ENCODE peak calls at places on chromosomes 13 and 19, in nine cellular contexts. A is breast epithelium, S is ovary, Y is uterus, W is IMR-90, I is right lobe of liver, X is stomach, Q is suprapubic skin, K is H1. T is an unnamed sample. For H3K4me1, the result is how much of the 10 kb centered on the place peaks cover.

GRCh38 chr13:101612736-101613135 is 160.3 kb downstream of the ITGBL1 start:
- DNase-seq in A (no peak), S (no peak), Y (no peak), W (no peak), I (no peak), X (no peak), Q (no peak), K (no peak), T (no peak)

GRCh38 chr19:19043881-19044280 is 10.5 kb downstream of the ARMC6 start:
- DNase-seq in A (no peak), S (no peak), Y (no peak), W (no peak), I (no peak), X (no peak), Q (no peak), K (no peak), T (no peak)

GRCh38 chr13:20127263-20127562 is 33.6 kb downstream of the GJA3 start:
- DNase-seq in A (no peak), S (no peak), Y (no peak), W (no peak), I (no peak), X (no peak), Q (no peak), K (no peak), T (no peak)

GRCh38 chr13:99314640-99315176 is 7.5 kb upstream of the GPR183 start:
- DNase-seq in A (no peak), S (no peak), Y (no peak), W (peak), I (no peak), X (no peak), Q (no peak), K (no peak), T (no peak)

GRCh38 chr19:46373573-46374359 is 26.9 kb downstream of the PPP5C start:
- DNase-seq in A (peak), S (no peak), Y (no peak), W (peak), I (peak), X (peak), Q (peak), K (peak), T (peak)

GRCh38 chr13:48726711-48727110 is 73.0 kb downstream of the CYSLTR2 start:
- DNase-seq in A (no peak), S (no peak), Y (no peak), W (no peak), I (no peak), X (no peak), Q (no peak), K (no peak), T (peak)

GRCh38 chr13:59877933-59878332 is 285.8 kb downstream of the DIAPH3 start:
- DNase-seq in A (no peak), S (no peak), Y (no peak), W (peak), I (no peak), X (no peak), Q (no peak), K (no peak), T (no peak)

GRCh38 chr19:12720851-12721655 is 2.7 kb downstream of the TNPO2 start:
- DNase-seq in A (no peak), S (peak), Y (no peak), W (no peak), I (peak), X (no peak), Q (no peak), K (peak), T (peak)

GRCh38 chr13:36549771-36550170 is 117.5 kb downstream of the CCNA1 start:
- DNase-seq in A (no peak), S (no peak), Y (no peak), W (no peak), I (no peak), X (no peak), Q (no peak), K (no peak), T (no peak)

GRCh38 chr19:43784251-43784980 is 3.6 kb upstream of the KCNN4 start:
- DNase-seq in A (no peak), S (no peak), Y (no peak), W (peak), I (no peak), X (peak), Q (no peak), K (no peak), T (peak)

GRCh38 chr19:42293539-42293938 is 8.4 kb upstream of the PRR19 start:
- DNase-seq in A (no peak), S (no peak), Y (no peak), W (no peak), I (peak), X (no peak), Q (no peak), K (peak), T (no peak)

GRCh38 chr13:93818345-93818744 is 591.7 kb downstream of the GPC6 start:
- DNase-seq in A (no peak), S (no peak), Y (no peak), W (no peak), I (no peak), X (no peak), Q (no peak), K (no peak), T (no peak)

GRCh38 chr13:98413796-98414195 is 163.1 kb downstream of the STK24 start:
- DNase-seq in A (no peak), S (no peak), Y (no peak), W (no peak), I (no peak), X (no peak), Q (no peak), K (no peak), T (no peak)

GRCh38 chr19:19120308-19121156 is 17.7 kb downstream of the TMEM161A start:
- DNase-seq in A (no peak), S (peak), Y (peak), W (peak), I (peak), X (peak), Q (no peak), K (peak), T (peak)

GRCh38 chr13:36981156-36981743 is 17.9 kb downstream of the ALG5 start:
- DNase-seq in A (no peak), S (no peak), Y (no peak), W (peak), I (no peak), X (no peak), Q (no peak), K (no peak), T (no peak)

GRCh38 chr13:24500977-24501376 is 11.6 kb downstream of the PARP4 start:
- DNase-seq in A (no peak), S (no peak), Y (no peak), W (peak), I (no peak), X (no peak), Q (no peak), K (no peak), T (no peak)

GRCh38 chr19:33821871-33822270 is 25.2 kb downstream of the KCTD15 start:
- DNase-seq in A (no peak), S (no peak), Y (no peak), W (no peak), I (no peak), X (no peak), Q (peak), K (peak), T (no peak)

GRCh38 chr13:74715718-74716117 is 581.5 kb upstream of the KLF12 start:
- DNase-seq in A (no peak), S (no peak), Y (no peak), W (no peak), I (no peak), X (no peak), Q (no peak), K (no peak), T (no peak)

GRCh38 chr19:57241181-57241580 is 749 bp downstream of the ZNF805 start:
- DNase-seq in A (no peak), S (no peak), Y (no peak), W (peak), I (no peak), X (no peak), Q (no peak), K (no peak), T (no peak)

GRCh38 chr13:62643007-62643483 is 1227.4 kb upstream of the PCDH20 start:
- DNase-seq in A (no peak), S (no peak), Y (no peak), W (peak), I (no peak), X (no peak), Q (no peak), K (no peak), T (no peak)

GRCh38 chr19:5563941-5564612 is 3.7 kb downstream of the TINCR start:
- DNase-seq in A (no peak), S (no peak), Y (no peak), W (peak), I (no peak), X (no peak), Q (no peak), K (no peak), T (no peak)

DNA sequence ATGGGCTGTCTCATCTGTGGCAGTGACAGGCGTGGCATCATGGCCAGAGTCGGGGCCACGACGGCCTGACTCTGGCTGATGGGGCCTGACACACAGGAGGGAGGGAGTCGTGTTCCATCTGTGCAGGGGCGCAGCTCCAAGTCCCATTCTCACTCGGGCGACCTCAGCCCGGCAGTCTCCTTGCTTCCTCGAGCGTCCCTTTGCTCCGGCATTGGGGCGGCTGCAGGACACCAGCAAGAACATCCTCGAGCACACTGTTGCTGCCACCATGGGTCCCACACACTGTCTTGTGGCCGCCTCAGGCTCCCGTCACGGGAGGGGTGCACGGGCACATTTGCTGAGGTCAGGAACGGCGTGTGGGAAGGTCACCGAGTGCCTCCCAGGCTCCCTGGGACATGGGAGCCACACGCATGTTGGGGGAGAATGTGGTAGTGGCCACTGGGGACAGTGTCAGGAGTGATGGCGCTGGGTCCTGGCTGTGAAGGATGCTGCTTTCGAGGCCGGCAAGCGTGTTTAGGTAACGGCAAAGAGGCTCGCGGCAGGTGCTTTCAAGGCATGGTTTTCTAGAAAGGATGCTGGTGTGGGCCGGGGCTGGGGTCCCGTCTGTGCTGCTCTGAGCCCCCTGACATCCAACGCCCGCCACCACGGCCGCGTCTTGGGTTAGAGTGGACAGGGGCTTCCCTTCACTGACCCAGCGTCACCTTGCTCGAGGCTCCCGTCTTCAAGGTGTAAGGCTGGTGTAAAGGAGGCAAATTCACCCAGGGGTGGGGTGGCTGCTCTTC is 3.4 kb downstream of the IZUMO4 start:
- DNase-seq in A (no peak), S (no peak), Y (no peak), W (no peak), I (peak), X (no peak), Q (no peak), K (no peak), T (no peak)
- TF ChIP-seq POLR2A in A (no peak), S (no peak), Y (no peak), W (no peak), I (no peak), X (no peak), Q (no peak), K (no peak), T (no peak)

DNA sequence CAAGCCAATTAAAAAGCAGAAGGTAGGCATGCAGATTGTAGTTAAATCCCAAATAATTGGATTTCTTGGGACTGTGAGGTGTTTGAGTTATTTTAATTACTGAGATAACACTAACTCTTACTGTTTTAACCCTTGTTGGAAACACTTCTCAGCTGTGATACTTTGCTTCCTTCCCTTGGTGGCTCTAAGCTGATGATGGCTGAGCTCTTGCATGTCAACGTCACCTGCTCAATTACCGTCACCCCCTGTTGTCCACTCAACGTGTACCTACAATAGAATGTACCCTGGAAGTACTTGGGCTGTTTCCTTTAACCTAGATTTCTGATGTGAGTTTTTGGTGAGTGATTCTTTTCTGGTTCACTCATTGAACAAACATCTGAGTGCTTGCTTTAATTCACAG is 303.4 kb downstream of the SLC7A1 start:
- DNase-seq in A (no peak), S (no peak), Y (no peak), W (no peak), I (no peak), X (no peak), Q (no peak), K (no peak), T (no peak)
- H3K4me1 ChIP-seq in A (under half), S (under half), Y (under half), W (under half), I (under half), X (under half), Q (under half), K (under half), T (under half)

GRCh38 chr19:13835791-13836723 is 40.8 kb downstream of the ZSWIM4 start:
- DNase-seq in A (no peak), S (no peak), Y (peak), W (no peak), I (peak), X (no peak), Q (peak), K (no peak), T (peak)
- TF ChIP-seq POLR2A in A (no peak), S (no peak), Y (no peak), W (peak), I (no peak), X (no peak), Q (no peak), K (no peak), T (no peak)

DNA sequence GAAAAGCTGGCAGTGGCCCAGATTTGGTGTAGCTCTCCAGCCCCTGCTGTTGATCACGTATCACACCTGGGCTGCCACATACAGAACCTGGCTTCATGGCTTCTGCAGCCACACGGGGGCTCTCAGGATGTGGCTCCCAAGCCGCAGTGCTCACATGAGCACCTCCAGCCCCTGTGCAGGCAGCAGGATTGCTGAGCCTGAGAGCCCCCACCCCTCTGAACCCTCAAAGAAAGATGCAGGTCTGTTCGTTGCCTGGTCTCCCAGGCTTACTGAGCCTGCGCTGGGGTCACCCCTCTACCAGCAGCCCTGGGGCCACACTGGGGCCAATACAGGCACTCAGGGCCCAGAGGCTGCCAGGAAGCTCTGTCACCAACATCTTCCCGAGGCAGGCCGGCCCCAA is 2.7 kb downstream of the PLEKHF1 start:
- DNase-seq in A (peak), S (no peak), Y (no peak), W (no peak), I (peak), X (peak), Q (no peak), K (no peak), T (peak)
- H3K4me1 ChIP-seq in A (under half), S (under half), Y (under half), W (under half), I (under half), X (half or more), Q (half or more), K (under half), T (under half)

GRCh38 chr19:30927705-30928104 is 421.5 kb downstream of the TSHZ3 start:
- DNase-seq in A (no peak), S (no peak), Y (no peak), W (no peak), I (no peak), X (no peak), Q (no peak), K (no peak), T (no peak)
- TF ChIP-seq POLR2A in A (no peak), S (no peak), Y (no peak), W (no peak), I (no peak), X (no peak), Q (no peak), K (no peak), T (no peak)

GRCh38 chr19:3682286-3682685 is 18.0 kb downstream of the PIP5K1C start:
- DNase-seq in A (no peak), S (no peak), Y (no peak), W (no peak), I (no peak), X (no peak), Q (no peak), K (no peak), T (no peak)
- H3K4me1 ChIP-seq in A (under half), S (under half), Y (under half), W (under half), I (under half), X (under half), Q (under half), K (under half), T (under half)

DNA sequence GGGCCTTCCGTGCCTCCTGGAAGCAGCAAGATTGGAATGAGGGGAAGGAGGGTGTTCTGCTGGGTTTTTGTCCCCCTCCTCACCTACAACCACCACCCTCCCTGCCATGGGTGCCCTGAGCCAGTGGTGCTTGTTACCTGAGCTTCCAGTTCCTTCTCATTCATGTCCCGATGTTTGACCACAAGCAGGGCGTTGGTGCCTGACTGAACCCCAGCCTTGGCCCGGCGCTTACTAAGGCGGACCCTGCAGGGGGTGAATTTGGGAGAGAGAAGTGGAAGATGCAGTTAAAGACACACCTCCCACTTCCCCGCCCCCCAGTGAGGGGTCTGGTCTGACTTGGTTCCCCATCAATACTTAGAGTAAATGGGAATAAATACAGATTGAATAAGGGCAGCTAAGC is 4.3 kb downstream of the PAF1 start:
- DNase-seq in A (no peak), S (no peak), Y (no peak), W (no peak), I (no peak), X (no peak), Q (no peak), K (no peak), T (no peak)
- TF ChIP-seq POLR2A in A (no peak), S (no peak), Y (no peak), W (no peak), I (no peak), X (no peak), Q (no peak), K (no peak), T (no peak)

GRCh38 chr13:58472483-58472882 is 840.9 kb downstream of the PCDH17 start:
- DNase-seq in A (no peak), S (no peak), Y (no peak), W (no peak), I (no peak), X (no peak), Q (no peak), K (no peak), T (no peak)
- H3K4me1 ChIP-seq in A (under half), S (under half), Y (under half), W (under half), I (under half), X (under half), Q (under half), K (under half), T (under half)